ENCODE peak calls at places on chromosomes 5 and 9, in five cellular contexts. W, H, S, Z and Y are unnamed samples.

GRCh38 chr9:129888809-129889460 is 53.7 kb downstream of the USP20 start:
- DNase-seq in W (no peak), H (no peak), S (no peak), Z (no peak), Y (no peak)

GRCh38 chr5:120388016-120388781 is 75.9 kb upstream of the PRR16 start:
- DNase-seq in W (peak), H (no peak), S (peak), Z (peak), Y (no peak)

GRCh38 chr5:167460449-167461020 is 830.9 kb upstream of the WWC1 start:
- DNase-seq in W (no peak), H (no peak), S (no peak), Z (no peak), Y (no peak)

GRCh38 chr9:14270358-14271077 is 43.4 kb downstream of the NFIB start:
- DNase-seq in W (peak), H (no peak), S (peak), Z (no peak), Y (no peak)

GRCh38 chr5:80763211-80763610 is 108.4 kb upstream of the DHFR start:
- DNase-seq in W (no peak), H (no peak), S (peak), Z (no peak), Y (no peak)

GRCh38 chr5:37086466-37087178 is 162.6 kb downstream of the CPLANE1 start:
- DNase-seq in W (peak), H (no peak), S (peak), Z (peak), Y (no peak)

GRCh38 chr5:964821-965220 is 43.8 kb upstream of the NKD2 start:
- DNase-seq in W (no peak), H (no peak), S (peak), Z (no peak), Y (no peak)

GRCh38 chr9:17052626-17053025 is 82.2 kb upstream of the CNTLN start:
- DNase-seq in W (no peak), H (no peak), S (no peak), Z (peak), Y (no peak)

GRCh38 chr9:27471789-27472585 is 52.1 kb upstream of the IFNK start:
- DNase-seq in W (no peak), H (no peak), S (peak), Z (no peak), Y (no peak)

GRCh38 chr9:35776018-35776417 is 15.4 kb upstream of the NPR2 start:
- DNase-seq in W (no peak), H (no peak), S (no peak), Z (no peak), Y (no peak)

GRCh38 chr5:140075371-140075770 is 32.3 kb upstream of the NRG2 start:
- DNase-seq in W (peak), H (no peak), S (peak), Z (peak), Y (no peak)

GRCh38 chr9:136970361-136970760 is 6.9 kb upstream of the PTGDS start:
- DNase-seq in W (no peak), H (no peak), S (no peak), Z (no peak), Y (no peak)

GRCh38 chr5:147763791-147764525 is 18.6 kb downstream of the JAKMIP2 start:
- DNase-seq in W (peak), H (no peak), S (peak), Z (peak), Y (no peak)

GRCh38 chr5:19837536-19838179 is 150.3 kb downstream of the CDH18 start:
- DNase-seq in W (peak), H (no peak), S (no peak), Z (peak), Y (no peak)

GRCh38 chr9:16031971-16032370 is 479.1 kb downstream of the CCDC171 start:
- DNase-seq in W (peak), H (no peak), S (no peak), Z (peak), Y (no peak)

GRCh38 chr5:50770441-50770840 is 104.0 kb downstream of the PARP8 start:
- DNase-seq in W (no peak), H (no peak), S (no peak), Z (no peak), Y (no peak)